ENCODE peak calls at places on chromosomes 11 and 22, in four cellular contexts. N is PC-3; X is neuronal stem cell; S is CD8-positive, alpha-beta memory T cell. E is an unnamed sample.

GRCh38 chr11:65777241-65777640 is 3.5 kb downstream of the AP5B1 start:
- DNase-seq in N (no peak), X (no peak), S (no peak), E (no peak)

GRCh38 chr11:86069408-86070086 is 663 bp upstream of the PICALM start:
- DNase-seq in N (peak; percentile 75), S (no peak), X (no peak), E (peak; percentile 51)

GRCh38 chr11:46120711-46121327 is 435 bp downstream of the PHF21A start:
- DNase-seq in X (peak; percentile 73), S (peak; percentile 6), N (no peak), E (peak; percentile 37)

GRCh38 chr22:49838771-49839717 is 11.4 kb upstream of the BRD1 start:
- DNase-seq in N (no peak), S (peak; percentile 83), X (no peak), E (no peak)

GRCh38 chr11:12507391-12507790 is 130.0 kb downstream of the PARVA start:
- DNase-seq in S (no peak), X (no peak), N (no peak), E (no peak)

GRCh38 chr11:114291381-114291780 is 4.8 kb upstream of the NNMT start:
- DNase-seq in S (no peak), X (no peak), N (no peak), E (no peak)

GRCh38 chr11:94199367-94200130 is 70.9 kb downstream of the PANX1 start:
- DNase-seq in S (no peak), N (no peak), X (no peak), E (no peak)

GRCh38 chr11:60906132-60906972 is at the start of gene PRPF19:
- DNase-seq in X (peak; percentile 98), S (peak; percentile 99), N (peak; percentile 100), E (peak; percentile 98)

GRCh38 chr11:2656859-2657258 is 42.9 kb downstream of the KCNQ1OT1 start:
- DNase-seq in N (no peak), X (no peak), S (no peak), E (no peak)
- H3K9me3 ChIP-seq in N (peaks cover 12% of the 10 kb centered on the region), X (peaks cover 25% of the 10 kb centered on the region), S (no peaks in the 10 kb centered on the region), E (peaks cover 5% of the 10 kb centered on the region)

DNA sequence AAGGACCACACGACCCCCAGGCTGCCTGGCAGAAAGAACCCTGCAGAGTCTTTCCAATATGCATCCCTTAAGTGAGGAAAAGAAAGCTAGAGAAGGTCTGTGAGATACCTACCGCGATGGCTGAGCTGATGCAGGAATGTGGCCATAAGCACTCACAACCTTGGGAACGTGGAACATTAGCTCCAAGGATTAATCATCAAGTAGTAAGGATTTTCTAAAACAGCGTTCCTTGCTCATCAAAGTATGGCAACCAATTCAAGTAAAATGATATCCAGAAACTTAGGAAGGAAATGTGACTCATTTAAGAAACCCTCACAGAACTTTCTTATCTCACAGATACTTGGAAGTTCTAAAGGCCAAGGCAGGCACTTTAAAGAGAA is 12.8 kb downstream of the PACSIN2 start:
- DNase-seq in X (no peak), N (peak; percentile 74), S (no peak), E (no peak)
- H3K4me1 ChIP-seq in X (peaks cover 16% of the 10 kb centered on the region), N (peaks cover 48% of the 10 kb centered on the region), S (peaks cover 20% of the 10 kb centered on the region), E (peaks cover 48% of the 10 kb centered on the region)

GRCh38 chr11:75554258-75555022 is 7.6 kb upstream of the SERPINH1 start:
- DNase-seq in X (peak; percentile 55), N (no peak), S (no peak), E (peak; percentile 74)
- H3K4me3 ChIP-seq in X (no peak overlapping the region), N (no peak overlapping the region), S (no peak overlapping the region), E (no peak overlapping the region)

DNA sequence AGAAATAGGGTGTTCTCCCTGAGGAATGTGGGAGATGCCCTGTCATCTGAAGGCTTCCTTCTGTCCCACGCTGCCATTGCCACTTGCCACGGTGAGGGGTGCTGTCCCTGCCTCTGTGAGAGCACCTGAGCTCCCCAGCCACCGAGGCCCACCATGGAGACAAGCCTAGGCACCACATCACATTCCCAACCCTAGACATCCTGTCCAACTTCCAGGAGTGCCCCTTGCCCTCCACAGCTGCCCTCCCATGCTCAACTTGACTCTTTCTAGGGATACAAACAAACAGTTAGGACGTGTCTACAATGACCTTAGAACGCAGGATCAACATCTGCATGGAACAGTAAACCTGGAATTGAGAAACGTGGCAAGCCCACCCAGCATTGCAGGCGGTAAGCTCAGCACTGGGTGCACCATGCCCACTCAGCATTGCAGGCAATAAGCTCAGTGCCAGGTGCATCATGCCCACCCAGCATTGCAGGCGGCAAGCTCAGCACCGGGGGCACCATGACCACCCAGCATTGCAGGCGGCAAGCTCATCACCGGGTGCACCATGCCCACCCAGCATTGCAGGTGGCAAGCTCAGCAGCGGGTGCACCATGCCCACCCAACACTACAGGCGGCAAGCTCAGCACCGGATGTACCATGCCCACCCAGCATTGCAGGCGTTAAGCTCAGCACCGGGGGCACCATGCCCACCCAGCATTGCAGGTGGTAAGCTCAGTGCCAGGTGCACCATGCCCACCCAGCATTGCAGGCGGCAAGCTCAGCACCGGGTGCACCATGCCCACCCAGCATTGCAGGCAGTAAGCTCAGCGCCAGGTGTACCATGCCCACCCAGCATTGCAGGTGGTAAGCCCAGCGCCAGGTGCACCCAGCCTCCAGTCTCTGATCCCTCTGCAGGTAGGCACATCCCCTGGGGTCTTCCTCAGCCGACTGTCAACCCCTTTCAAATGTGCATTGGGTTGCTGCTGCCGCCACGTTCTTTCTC is 1463.9 kb downstream of the TBC1D22A start:
- DNase-seq in S (no peak), N (no peak), X (no peak), E (no peak)
- H3K9me3 ChIP-seq in S (no peaks in the 10 kb centered on the region), N (no peaks in the 10 kb centered on the region), X (peaks cover 2% of the 10 kb centered on the region), E (no peaks in the 10 kb centered on the region)

DNA sequence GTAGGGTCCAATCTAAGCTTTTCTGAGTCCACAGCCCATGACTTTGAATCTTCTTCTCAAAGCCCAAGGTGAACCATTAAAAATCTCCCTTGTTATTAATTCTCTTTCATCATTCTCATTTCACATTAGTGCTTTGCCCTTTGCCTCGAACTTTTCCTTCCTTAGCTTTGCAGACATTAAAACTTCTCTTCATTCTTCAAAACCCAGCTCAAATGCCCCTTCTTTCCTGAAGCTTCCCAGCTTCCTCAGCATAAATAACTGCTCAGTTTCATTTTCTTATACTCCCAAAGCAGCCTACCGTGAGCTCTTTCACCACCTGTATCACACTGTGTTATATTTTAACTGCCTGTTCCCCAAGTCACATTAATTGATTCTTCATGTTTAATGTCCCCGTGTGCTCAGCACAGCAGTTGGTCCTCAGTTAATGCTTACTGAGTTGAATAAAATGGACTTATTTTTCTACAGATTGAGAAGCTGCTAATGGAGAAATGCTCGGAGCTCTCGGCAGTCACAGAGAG is 62.0 kb downstream of the INSC start:
- DNase-seq in S (no peak), N (no peak), X (no peak), E (no peak)
- H3K4me1 ChIP-seq in S (no peaks in the 10 kb centered on the region), N (no peaks in the 10 kb centered on the region), X (no peaks in the 10 kb centered on the region), E (no peaks in the 10 kb centered on the region)